ENCODE peak calls at places on chromosomes 12 and 14, in seven cellular contexts. P is activated naive CD8-positive, alpha-beta T cell treated with anti-CD3 and anti-CD28 coated beads, Interleukin-2, amount 10 ng/mL, durations not matched to agents 7 days and 5 days; G is CD4-positive, CD25-positive, alpha-beta regulatory T cell; F is H54; U is fibroblast of gingiva; N is NCI-H2081; C is endothelial cell of umbilical vein. I is an unnamed sample.

GRCh38 chr12:34297126-34297789 is 275.0 kb downstream of the ALG10 start:
- DNase-seq in U (no peak), P (no peak), C (no peak), G (no peak), N (no peak), F (no peak), I (peak)

GRCh38 chr12:27975222-27976136 is 2.9 kb upstream of the PTHLH start:
- DNase-seq in P (no peak), F (no peak), N (no peak), C (peak), U (peak), G (no peak), I (no peak)

GRCh38 chr14:101065246-101065645 is 161.7 kb upstream of the RTL1 start:
- DNase-seq in N (no peak), P (peak), U (no peak), F (no peak), G (no peak), C (no peak), I (peak)

GRCh38 chr12:3199551-3200031 is 122.4 kb downstream of the TSPAN9 start:
- DNase-seq in U (peak), N (no peak), G (no peak), C (no peak), F (no peak), P (peak), I (no peak)

GRCh38 chr12:53325539-53326061 is 4.2 kb upstream of the AAAS start:
- DNase-seq in N (no peak), U (no peak), C (peak), G (peak), P (peak), F (no peak), I (peak)

GRCh38 chr12:48988030-48988649 is 10.0 kb downstream of the WNT1 start:
- DNase-seq in G (peak), F (peak), U (no peak), P (peak), N (peak), C (peak), I (peak)

GRCh38 chr12:47942327-47943230 is 20.8 kb upstream of the TMEM106C start:
- DNase-seq in P (no peak), C (no peak), F (no peak), G (peak), U (no peak), N (no peak), I (no peak)

GRCh38 chr12:81546811-81547210 is 212.3 kb downstream of the PPFIA2 start:
- DNase-seq in G (no peak), N (no peak), C (no peak), P (no peak), F (no peak), U (no peak), I (no peak)

GRCh38 chr12:39618701-39619100 is 902 bp downstream of the ABCD2 start:
- DNase-seq in G (no peak), U (no peak), F (no peak), P (no peak), C (no peak), N (no peak), I (no peak)

GRCh38 chr14:65336191-65336591 is 76.3 kb upstream of the FUT8 start:
- DNase-seq in U (peak), F (no peak), P (peak), C (no peak), G (peak), N (no peak), I (no peak)

GRCh38 chr12:112303004-112303403 is 79.2 kb downstream of the HECTD4 start:
- DNase-seq in P (no peak), F (peak), N (no peak), G (peak), C (peak), U (no peak), I (no peak)

GRCh38 chr12:53123578-53124351 is 20.5 kb downstream of the SOAT2 start:
- DNase-seq in F (peak), U (no peak), C (no peak), G (no peak), N (no peak), P (no peak), I (no peak)

GRCh38 chr12:70635713-70636112 is 1.5 kb downstream of the PTPRB start:
- DNase-seq in F (no peak), P (no peak), C (peak), U (no peak), N (no peak), G (no peak), I (no peak)

GRCh38 chr12:12172106-12172511 is 94.7 kb downstream of the LRP6 start:
- DNase-seq in C (peak), U (peak), F (no peak), P (no peak), G (peak), N (no peak), I (no peak)

GRCh38 chr14:87522575-87522974 is 470.4 kb downstream of the GALC start:
- DNase-seq in N (no peak), U (no peak), F (no peak), P (no peak), C (no peak), G (no peak), I (no peak)

GRCh38 chr14:105364100-105364708 is 34.1 kb upstream of the TEX22 start:
- DNase-seq in G (peak), U (peak), F (no peak), P (peak), N (no peak), C (no peak), I (no peak)

GRCh38 chr12:121799175-121799841 is 4.5 kb upstream of the SETD1B start:
- DNase-seq in C (peak), G (peak), P (peak), F (peak), N (peak), U (peak), I (peak)

GRCh38 chr14:61659582-61659981 is 35.7 kb upstream of the HIF1A start:
- DNase-seq in N (no peak), C (no peak), G (no peak), P (no peak), U (peak), F (no peak), I (no peak)

GRCh38 chr12:14239350-14239934 is 126.0 kb upstream of the ATF7IP start:
- DNase-seq in P (no peak), G (peak), F (no peak), N (peak), U (peak), C (no peak), I (no peak)

GRCh38 chr12:131991816-131992430 is 42.2 kb downstream of the EP400 start:
- DNase-seq in G (no peak), N (no peak), C (no peak), F (no peak), P (no peak), U (no peak), I (no peak)

GRCh38 chr12:2294651-2295475 is 242.1 kb downstream of the CACNA1C start:
- DNase-seq in G (no peak), P (no peak), N (no peak), F (no peak), U (peak), C (no peak), I (peak)

GRCh38 chr14:91425720-91426032 is 8.1 kb upstream of the CCDC88C start:
- DNase-seq in C (no peak), N (no peak), F (no peak), P (no peak), G (no peak), U (no peak), I (no peak)

I was measured in left lung.